ENCODE peak calls at places on chromosomes 2 and 18, in ten cellular contexts. Z is Peyer's patch; A is IMR-90; B is activated CD8-positive, alpha-beta T cell treated with anti-CD3 and anti-CD28 coated beads, Interleukin-2, amount 10 ng/mL, durations not matched to agents 7 days and 5 days; U is NCI-H1105; P is germinal center; K is GM04503; I is amniotic stem cell; X is stimulated activated naive CD8-positive, alpha-beta T cell treated with anti-CD3 and anti-CD28 coated beads, Interleukin-15, amount 100 ng/mL, for 72 hours; E is M059J. M is an unnamed sample.

GRCh38 chr2:195531754-195532153 is 125.3 kb upstream of the SLC39A10 start:
- DNase-seq in Z (no peak), A (peak), B (no peak), U (no peak), P (no peak), K (no peak), I (no peak), X (no peak), E (peak), M (peak)

GRCh38 chr2:240326246-240326645 is 109.2 kb upstream of the GPC1 start:
- DNase-seq in Z (no peak), A (peak), B (no peak), U (no peak), P (no peak), K (no peak), I (no peak), X (no peak), E (peak), M (no peak)

GRCh38 chr2:126905991-126906390 is 7.3 kb downstream of the TEX51 start:
- DNase-seq in Z (no peak), A (no peak), B (no peak), U (no peak), P (peak), K (no peak), I (no peak), X (no peak), E (no peak), M (no peak)

GRCh38 chr2:230879891-230880290 is 15.1 kb downstream of the ITM2C start:
- DNase-seq in Z (peak), A (no peak), B (no peak), U (no peak), P (no peak), K (no peak), I (no peak), X (no peak), E (no peak), M (no peak)

GRCh38 chr18:68440433-68440832 is 274.5 kb downstream of the TMX3 start:
- DNase-seq in Z (no peak), A (no peak), B (no peak), U (no peak), P (no peak), K (no peak), I (no peak), X (no peak), E (no peak), M (no peak)

GRCh38 chr2:226794751-226795171 is 4.9 kb downstream of the IRS1 start:
- DNase-seq in Z (no peak), A (peak), B (no peak), U (no peak), P (no peak), K (no peak), I (no peak), X (no peak), E (peak), M (peak)

GRCh38 chr18:3513481-3513880 is 63.5 kb downstream of the TGIF1 start:
- DNase-seq in Z (no peak), A (no peak), B (no peak), U (no peak), P (no peak), K (no peak), I (no peak), X (no peak), E (no peak), M (no peak)

GRCh38 chr2:242030226-242030575 is 160.7 kb downstream of the RTP5 start:
- DNase-seq in Z (peak), A (no peak), B (no peak), U (no peak), P (no peak), K (no peak), I (no peak), X (no peak), E (no peak), M (no peak)

GRCh38 chr18:36149514-36150289 is 20.0 kb downstream of the ELP2 start:
- DNase-seq in Z (no peak), A (no peak), B (no peak), U (no peak), P (peak), K (no peak), I (no peak), X (no peak), E (no peak), M (no peak)

GRCh38 chr18:50203801-50204604 is 9.1 kb upstream of the MYO5B start:
- DNase-seq in Z (peak), A (peak), B (peak), U (peak), P (no peak), K (no peak), I (no peak), X (no peak), E (peak), M (peak)

GRCh38 chr2:157312866-157313486 is 12.6 kb downstream of the ERMN start:
- DNase-seq in Z (no peak), A (peak), B (no peak), U (no peak), P (no peak), K (peak), I (no peak), X (no peak), E (no peak), M (peak)

GRCh38 chr18:23969664-23970063 is 44.9 kb upstream of the TTC39C start:
- DNase-seq in Z (no peak), A (no peak), B (no peak), U (no peak), P (no peak), K (no peak), I (no peak), X (no peak), E (no peak), M (no peak)

GRCh38 chr2:181742908-181743722 is 62.8 kb upstream of the NEUROD1 start:
- DNase-seq in Z (no peak), A (peak), B (peak), U (peak), P (peak), K (no peak), I (peak), X (peak), E (peak), M (peak)

GRCh38 chr2:69556008-69556407 is 87.5 kb downstream of the AAK1 start:
- DNase-seq in Z (no peak), A (no peak), B (no peak), U (no peak), P (no peak), K (no peak), I (no peak), X (no peak), E (no peak), M (no peak)

GRCh38 chr2:29920631-29921559 is 491 bp downstream of the ALK start:
- DNase-seq in Z (no peak), A (peak), B (no peak), U (peak), P (peak), K (no peak), I (no peak), X (peak), E (peak), M (no peak)

GRCh38 chr2:200578778-200579177 is 7.0 kb upstream of the AOX1 start:
- DNase-seq in Z (no peak), A (peak), B (no peak), U (no peak), P (no peak), K (no peak), I (no peak), X (no peak), E (peak), M (peak)

GRCh38 chr2:175864131-175864728 is 137.8 kb downstream of the LNPK start:
- DNase-seq in Z (no peak), A (no peak), B (no peak), U (no peak), P (no peak), K (no peak), I (no peak), X (no peak), E (no peak), M (no peak)

GRCh38 chr2:86078801-86079545 is 26.7 kb downstream of the POLR1A start:
- DNase-seq in Z (no peak), A (peak), B (peak), U (peak), P (no peak), K (no peak), I (no peak), X (peak), E (peak), M (peak)

GRCh38 chr2:125364181-125364806 is 1291.7 kb upstream of the GYPC start:
- DNase-seq in Z (no peak), A (no peak), B (no peak), U (no peak), P (no peak), K (no peak), I (no peak), X (no peak), E (no peak), M (no peak)

GRCh38 chr2:102283996-102284395 is 27.4 kb upstream of the IL1RL1 start:
- DNase-seq in Z (no peak), A (peak), B (no peak), U (no peak), P (no peak), K (no peak), I (no peak), X (no peak), E (no peak), M (no peak)

GRCh38 chr2:232574674-232575403 is 24.4 kb downstream of the EIF4E2 start:
- DNase-seq in Z (no peak), A (peak), B (no peak), U (no peak), P (no peak), K (no peak), I (peak), X (no peak), E (peak), M (no peak)

GRCh38 chr18:8609711-8610441 is 639 bp downstream of the RAB12 start:
- DNase-seq in Z (peak), A (no peak), B (no peak), U (no peak), P (no peak), K (no peak), I (no peak), X (peak), E (peak), M (no peak)

GRCh38 chr2:242024751-242025355 is 155.3 kb downstream of the RTP5 start:
- DNase-seq in Z (peak), A (no peak), B (no peak), U (no peak), P (no peak), K (no peak), I (no peak), X (no peak), E (no peak), M (no peak)

GRCh38 chr2:240481720-240482119 is 46.3 kb downstream of the GPC1 start:
- DNase-seq in Z (peak), A (no peak), B (no peak), U (no peak), P (no peak), K (no peak), I (no peak), X (no peak), E (no peak), M (no peak)